ENCODE peak calls at places on chromosomes 3 and 15, in six cellular contexts. J is H1, E is neural progenitor cell, W is IMR-90, K is HepG2, G is fibroblast of lung. R is an unnamed sample.

GRCh38 chr3:23175361-23176073 is 27.6 kb upstream of the UBE2E2 start:
- DNase-seq in G (peak; percentile 82), K (no peak), W (no peak), J (no peak), E (no peak), R (peak; percentile 81)

GRCh38 chr3:105328338-105328730 is 38.4 kb upstream of the ALCAM start:
- DNase-seq in J (no peak), G (no peak), E (no peak), K (no peak), W (no peak), R (no peak)

GRCh38 chr3:123789760-123790159 is 94.4 kb downstream of the MYLK start:
- DNase-seq in E (no peak), W (peak; percentile 79), K (no peak), G (peak; percentile 97), J (no peak), R (peak; percentile 96)

GRCh38 chr3:193330500-193331204 is 47.9 kb downstream of the ATP13A5 start:
- DNase-seq in G (no peak), J (no peak), W (no peak), E (no peak), K (no peak), R (no peak)

GRCh38 chr3:15171096-15171495 is 35.0 kb upstream of the CAPN7 start:
- DNase-seq in G (no peak), E (no peak), K (peak; percentile 98), J (no peak), W (no peak), R (no peak)

GRCh38 chr3:140563206-140563605 is 114.7 kb upstream of the TRIM42 start:
- DNase-seq in K (no peak), J (no peak), W (no peak), E (no peak), G (no peak), R (no peak)

GRCh38 chr3:184740509-184741258 is 28.8 kb upstream of the MAGEF1 start:
- DNase-seq in W (peak; percentile 69), J (no peak), G (peak; percentile 72), E (no peak), K (no peak), R (peak; percentile 56)

GRCh38 chr3:187450791-187451190 is 82.6 kb downstream of the RTP4 start:
- DNase-seq in K (no peak), W (no peak), E (peak; percentile 40), J (no peak), G (no peak), R (no peak)

GRCh38 chr3:194130807-194131589 is 5.0 kb upstream of the HES1 start:
- DNase-seq in J (no peak), W (no peak), G (peak; percentile 77), E (peak; percentile 82), K (peak; percentile 94), R (peak; percentile 75)

GRCh38 chr3:189902230-189903186 is 218.2 kb downstream of the P3H2 start:
- DNase-seq in E (no peak), J (no peak), W (peak; percentile 6), G (no peak), K (no peak), R (peak; percentile 8)

GRCh38 chr3:190516416-190516815 is 2.5 kb downstream of the IL1RAP start:
- DNase-seq in G (peak; percentile 72), E (no peak), J (no peak), K (no peak), W (no peak), R (peak; percentile 64)

GRCh38 chr3:29079358-29079757 is 201.5 kb upstream of the RBMS3 start:
- DNase-seq in E (no peak), K (no peak), G (no peak), J (no peak), W (no peak), R (no peak)

GRCh38 chr3:140276698-140277097 is 341.7 kb downstream of the CLSTN2 start:
- DNase-seq in J (peak; percentile 17), K (peak; percentile 9), W (peak; percentile 1), G (peak; percentile 16), E (peak; percentile 60), R (no peak)

GRCh38 chr3:8445861-8446260 is 55.8 kb upstream of the LMCD1 start:
- DNase-seq in W (peak; percentile 97), K (no peak), E (no peak), G (peak; percentile 99), J (no peak), R (peak; percentile 99)

GRCh38 chr15:79337591-79337990 is 26.7 kb downstream of the TMED3 start:
- DNase-seq in J (no peak), W (no peak), E (no peak), G (no peak), K (no peak), R (no peak)

GRCh38 chr15:79340315-79340602 is 29.3 kb downstream of the TMED3 start:
- DNase-seq in K (no peak), W (no peak), G (no peak), J (no peak), E (no peak), R (no peak)

GRCh38 chr15:79341361-79341760 is 30.4 kb downstream of the TMED3 start:
- DNase-seq in W (no peak), E (no peak), K (no peak), G (peak; percentile 30), J (no peak), R (no peak)

DNA sequence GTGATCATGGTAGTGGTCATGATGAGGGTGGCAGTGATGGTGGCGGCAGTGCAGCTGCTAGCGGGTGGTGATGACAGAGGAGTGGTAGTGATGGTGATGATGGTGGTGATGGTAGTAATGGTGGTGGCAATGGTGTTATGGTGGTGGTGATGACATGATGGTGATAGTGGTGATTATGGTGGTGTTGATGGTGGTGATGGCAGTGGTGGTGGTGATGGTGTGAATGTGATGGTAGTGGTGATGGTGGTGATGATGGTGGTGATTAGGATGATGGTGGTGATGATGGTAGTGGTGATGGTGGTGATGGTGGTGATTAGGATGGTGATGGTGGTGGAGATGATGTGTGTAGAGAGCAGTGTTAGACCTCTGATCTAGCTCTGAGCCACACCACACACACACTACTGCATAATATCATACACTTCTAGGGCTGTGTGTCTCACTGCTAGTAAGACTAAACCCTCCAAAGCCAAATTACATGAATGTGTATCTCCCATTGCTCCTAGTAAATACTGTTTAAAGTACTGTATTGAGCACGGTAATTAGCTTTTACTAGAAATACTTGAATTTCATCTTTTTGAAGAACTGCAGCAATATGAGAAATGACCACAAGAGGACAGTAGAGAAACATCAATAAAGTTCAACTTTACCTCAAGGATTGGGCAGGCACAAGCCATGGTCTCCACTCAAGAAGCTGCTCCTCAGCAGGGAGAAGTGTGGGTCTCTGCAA is 28.8 kb downstream of the TMED3 start:
- DNase-seq in G (peak; percentile 50), E (peak; percentile 53), J (no peak), K (peak; percentile 13), W (peak; percentile 60), R (peak; percentile 23)
- TF ChIP-seq CTCF in G (peak; percentile 88), E (peak; percentile 85), J (peak; percentile 64), K (peak; percentile 69), W (peak; percentile 96), R (peak; percentile 98)

GRCh38 chr3:196650740-196651311 is 11.3 kb downstream of the NRROS start:
- DNase-seq in W (peak; percentile 98), E (no peak), K (peak; percentile 36), G (peak; percentile 98), J (no peak), R (peak; percentile 98)

GRCh38 chr3:196654691-196655090 is 15.2 kb downstream of the NRROS start:
- DNase-seq in W (no peak), K (no peak), G (no peak), E (no peak), J (no peak), R (no peak)

GRCh38 chr3:196655496-196655895 is 16.0 kb downstream of the NRROS start:
- DNase-seq in G (no peak), J (no peak), E (no peak), W (no peak), K (no peak), R (no peak)

GRCh38 chr3:196654006-196654405 is 14.5 kb downstream of the NRROS start:
- DNase-seq in J (no peak), W (no peak), E (no peak), K (no peak), G (no peak), R (no peak)

GRCh38 chr3:196653127-196653795 is 13.8 kb downstream of the NRROS start:
- DNase-seq in E (no peak), W (no peak), J (no peak), G (no peak), K (no peak), R (no peak)
- H4K20me1 ChIP-seq in E (no peaks in the 10 kb centered on the region), W (peaks cover 3% of the 10 kb centered on the region), J (no peaks in the 10 kb centered on the region), G (no peaks in the 10 kb centered on the region), K (no peaks in the 10 kb centered on the region), R (peaks cover 3% of the 10 kb centered on the region)

GRCh38 chr3:127800508-127800907 is 21.8 kb downstream of the MGLL start:
- DNase-seq in W (peak; percentile 47), E (no peak), J (no peak), G (peak; percentile 51), K (no peak), R (peak; percentile 27)

GRCh38 chr3:127796045-127796720 is 26.1 kb downstream of the MGLL start:
- DNase-seq in K (no peak), J (no peak), G (no peak), E (no peak), W (no peak), R (no peak)

GRCh38 chr3:127796751-127797150 is 25.6 kb downstream of the MGLL start:
- DNase-seq in K (no peak), J (no peak), E (no peak), G (no peak), W (no peak), R (no peak)

GRCh38 chr3:127799476-127800222 is 22.7 kb downstream of the MGLL start:
- DNase-seq in E (no peak), K (no peak), J (no peak), W (peak; percentile 97), G (peak; percentile 96), R (peak; percentile 93)

DNA sequence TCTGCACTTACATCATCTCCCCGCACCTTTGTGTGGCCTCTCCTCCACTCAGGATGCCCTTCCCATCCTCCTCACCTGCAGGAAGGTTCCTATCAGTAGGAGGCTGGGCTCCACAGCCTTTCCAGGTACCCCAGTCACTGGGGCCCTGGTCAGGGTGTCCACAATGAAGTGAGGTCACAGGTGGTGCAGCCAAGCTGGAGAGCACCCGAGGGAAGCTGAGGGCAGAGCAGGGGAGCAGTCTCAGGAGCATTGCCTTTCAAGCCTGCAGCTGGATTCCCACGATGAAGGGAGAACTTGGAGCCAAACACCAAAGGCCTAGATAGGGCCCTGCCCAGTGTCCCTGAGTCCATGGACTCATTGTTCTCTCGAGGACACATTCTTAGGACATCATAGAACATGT is 23.6 kb downstream of the MGLL start:
- DNase-seq in E (no peak), G (no peak), W (no peak), K (no peak), J (no peak), R (no peak)
- H3K27ac ChIP-seq in E (no peak overlapping the region), G (peak overlapping the region; percentile 88), W (peak overlapping the region; percentile 80), K (no peak overlapping the region), J (no peak overlapping the region), R (peak overlapping the region; percentile 91)

GRCh38 chr15:48730506-48730905 is 80.4 kb downstream of the CEP152 start:
- DNase-seq in K (no peak), J (no peak), W (no peak), E (no peak), G (no peak), R (no peak)

DNA sequence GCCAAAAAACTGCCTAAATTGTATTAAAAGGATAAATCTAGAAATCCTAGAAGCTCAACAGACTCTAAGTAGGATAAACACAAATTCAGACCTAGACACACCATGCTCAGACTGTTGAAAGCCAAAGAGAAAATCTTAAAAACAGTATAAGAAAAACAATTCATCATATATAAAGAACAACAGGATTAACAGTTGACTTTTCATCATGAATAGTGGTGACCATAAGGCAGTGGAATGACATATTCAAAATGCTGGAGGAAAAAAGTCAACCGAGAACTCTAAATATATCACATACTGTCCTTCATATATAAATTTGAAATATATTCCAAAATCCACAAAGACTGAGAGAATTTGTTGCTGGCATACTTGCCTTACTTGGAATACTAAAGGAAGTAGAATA is 77.3 kb downstream of the CEP152 start:
- DNase-seq in E (no peak), W (no peak), K (no peak), J (no peak), G (no peak), R (no peak)
- TF ChIP-seq CTCF in E (no peak), W (no peak), K (no peak), J (no peak), G (no peak), R (no peak)